ENCODE peak calls at places on chromosomes 12 and 14, in six cellular contexts. One of them, this sample, is unnamed.

GRCh38 chr14:67738740-67739504 is 37.2 kb downstream of the RDH12 start:
- DNase-seq in H9: no peak
- DNase-seq in IMR-90: peak
- DNase-seq in neuronal stem cell: no peak
- DNase-seq in H1: no peak
- DNase-seq in trophoblast cell: peak
- DNase-seq in this sample: peak

GRCh38 chr12:106709068-106709511 is 65.4 kb upstream of the RIC8B start:
- DNase-seq in H9: no peak
- DNase-seq in IMR-90: no peak
- DNase-seq in neuronal stem cell: no peak
- DNase-seq in H1: no peak
- DNase-seq in trophoblast cell: no peak
- DNase-seq in this sample: no peak

GRCh38 chr14:28361486-28361885 is 405.1 kb upstream of the FOXG1 start:
- DNase-seq in H9: no peak
- DNase-seq in IMR-90: no peak
- DNase-seq in neuronal stem cell: no peak
- DNase-seq in H1: no peak
- DNase-seq in trophoblast cell: no peak
- DNase-seq in this sample: no peak

GRCh38 chr14:35940291-35940690 is 114.2 kb downstream of the BRMS1L start:
- DNase-seq in H9: no peak
- DNase-seq in IMR-90: no peak
- DNase-seq in neuronal stem cell: no peak
- DNase-seq in H1: no peak
- DNase-seq in trophoblast cell: no peak
- DNase-seq in this sample: peak

GRCh38 chr12:124498870-124499753 is 68.3 kb downstream of the NCOR2 start:
- DNase-seq in H9: no peak
- DNase-seq in IMR-90: peak
- DNase-seq in neuronal stem cell: no peak
- DNase-seq in H1: no peak
- DNase-seq in trophoblast cell: no peak
- DNase-seq in this sample: no peak

GRCh38 chr14:100616854-100617714 is 29.9 kb upstream of the BEGAIN start:
- DNase-seq in H9: no peak
- DNase-seq in IMR-90: no peak
- DNase-seq in neuronal stem cell: no peak
- DNase-seq in H1: no peak
- DNase-seq in trophoblast cell: no peak
- DNase-seq in this sample: no peak

GRCh38 chr12:83802011-83802410 is 1110.6 kb downstream of the SLC6A15 start:
- DNase-seq in H9: no peak
- DNase-seq in IMR-90: no peak
- DNase-seq in neuronal stem cell: no peak
- DNase-seq in H1: no peak
- DNase-seq in trophoblast cell: no peak
- DNase-seq in this sample: no peak

GRCh38 chr14:92728781-92729364 is 19.6 kb downstream of the LGMN start:
- DNase-seq in H9: no peak
- DNase-seq in IMR-90: peak
- DNase-seq in neuronal stem cell: no peak
- DNase-seq in H1: no peak
- DNase-seq in trophoblast cell: peak
- DNase-seq in this sample: no peak

GRCh38 chr14:52950898-52951729 is at the start of gene FERMT2:
- DNase-seq in H9: peak
- DNase-seq in IMR-90: peak
- DNase-seq in neuronal stem cell: peak
- DNase-seq in H1: no peak
- DNase-seq in trophoblast cell: peak
- DNase-seq in this sample: peak

GRCh38 chr14:104115691-104116543 is 22.5 kb upstream of the KIF26A start:
- DNase-seq in H9: peak
- DNase-seq in IMR-90: no peak
- DNase-seq in neuronal stem cell: no peak
- DNase-seq in H1: no peak
- DNase-seq in trophoblast cell: peak
- DNase-seq in this sample: no peak

GRCh38 chr14:67444395-67444794 is 32.4 kb upstream of the PLEK2 start:
- DNase-seq in H9: no peak
- DNase-seq in IMR-90: no peak
- DNase-seq in neuronal stem cell: no peak
- DNase-seq in H1: no peak
- DNase-seq in trophoblast cell: no peak
- DNase-seq in this sample: no peak

GRCh38 chr14:105760691-105761344 is 234.4 kb downstream of the TMEM121 start:
- DNase-seq in H9: no peak
- DNase-seq in IMR-90: no peak
- DNase-seq in neuronal stem cell: no peak
- DNase-seq in H1: no peak
- DNase-seq in trophoblast cell: no peak
- DNase-seq in this sample: no peak

GRCh38 chr12:106136263-106136662 is 2.5 kb downstream of the NUAK1 start:
- DNase-seq in H9: peak
- DNase-seq in IMR-90: peak
- DNase-seq in neuronal stem cell: peak
- DNase-seq in H1: peak
- DNase-seq in trophoblast cell: peak
- DNase-seq in this sample: peak

GRCh38 chr14:99026471-99026870 is 245.5 kb downstream of the BCL11B start:
- DNase-seq in H9: no peak
- DNase-seq in IMR-90: no peak
- DNase-seq in neuronal stem cell: no peak
- DNase-seq in H1: no peak
- DNase-seq in trophoblast cell: no peak
- DNase-seq in this sample: no peak

GRCh38 chr12:50246873-50247612 is 36.3 kb downstream of the LIMA1 start:
- DNase-seq in H9: no peak
- DNase-seq in IMR-90: peak
- DNase-seq in neuronal stem cell: no peak
- DNase-seq in H1: no peak
- DNase-seq in trophoblast cell: peak
- DNase-seq in this sample: peak

GRCh38 chr12:96108321-96108720 is 72.9 kb upstream of the LTA4H start:
- DNase-seq in H9: peak
- DNase-seq in IMR-90: no peak
- DNase-seq in neuronal stem cell: no peak
- DNase-seq in H1: no peak
- DNase-seq in trophoblast cell: no peak
- DNase-seq in this sample: no peak

GRCh38 chr12:48961801-48962200 is 4.5 kb upstream of the ARF3 start:
- DNase-seq in H9: no peak
- DNase-seq in IMR-90: no peak
- DNase-seq in neuronal stem cell: no peak
- DNase-seq in H1: no peak
- DNase-seq in trophoblast cell: no peak
- DNase-seq in this sample: no peak

GRCh38 chr12:5807538-5808219 is 137.4 kb downstream of the ANO2 start:
- DNase-seq in H9: no peak
- DNase-seq in IMR-90: peak
- DNase-seq in neuronal stem cell: no peak
- DNase-seq in H1: no peak
- DNase-seq in trophoblast cell: no peak
- DNase-seq in this sample: peak

GRCh38 chr12:88923631-88924030 is 343.4 kb upstream of the KITLG start:
- DNase-seq in H9: no peak
- DNase-seq in IMR-90: no peak
- DNase-seq in neuronal stem cell: no peak
- DNase-seq in H1: no peak
- DNase-seq in trophoblast cell: no peak
- DNase-seq in this sample: no peak

GRCh38 chr14:88258026-88258425 is 65.0 kb downstream of the KCNK10 start:
- DNase-seq in H9: no peak
- DNase-seq in IMR-90: no peak
- DNase-seq in neuronal stem cell: no peak
- DNase-seq in H1: no peak
- DNase-seq in trophoblast cell: no peak
- DNase-seq in this sample: no peak

GRCh38 chr14:59576332-59577294 is at the start of gene CCDC175:
- DNase-seq in H9: peak
- DNase-seq in IMR-90: peak
- DNase-seq in neuronal stem cell: peak
- DNase-seq in H1: peak
- DNase-seq in trophoblast cell: peak
- DNase-seq in this sample: peak

GRCh38 chr12:127539499-127539898 is 727.5 kb upstream of the TMEM132C start:
- DNase-seq in H9: peak
- DNase-seq in IMR-90: no peak
- DNase-seq in neuronal stem cell: no peak
- DNase-seq in H1: no peak
- DNase-seq in trophoblast cell: no peak
- DNase-seq in this sample: no peak

DNA sequence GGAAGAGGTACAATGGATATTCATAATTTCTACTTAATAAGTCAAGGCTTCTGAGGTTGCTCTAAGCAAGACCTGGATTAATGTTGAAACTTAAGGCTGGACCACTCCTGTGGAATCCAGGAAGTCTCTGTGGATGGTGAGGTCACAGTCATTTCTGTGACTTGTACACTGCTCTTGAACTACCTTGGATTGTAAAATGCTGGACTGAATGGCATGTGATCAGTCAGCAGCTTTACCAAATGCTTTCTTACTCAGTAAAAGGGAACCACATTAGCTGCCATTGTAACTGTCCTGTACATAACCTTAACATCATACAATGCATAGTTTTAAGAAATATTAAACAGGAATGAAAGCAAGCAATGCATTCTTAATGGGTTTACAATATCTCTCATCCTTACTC is 182.9 kb downstream of the NOVA1 start:
- DNase-seq in H9: no peak
- DNase-seq in IMR-90: no peak
- DNase-seq in neuronal stem cell: no peak
- DNase-seq in H1: no peak
- DNase-seq in trophoblast cell: no peak
- DNase-seq in this sample: no peak
- H2BK120ac ChIP-seq in H9: no peak
- H2BK120ac ChIP-seq in IMR-90: no peak
- H2BK120ac ChIP-seq in neuronal stem cell: no peak
- H2BK120ac ChIP-seq in H1: no peak
- H2BK120ac ChIP-seq in trophoblast cell: no peak
- H2BK120ac ChIP-seq in this sample: no peak

GRCh38 chr12:120115692-120116442 is 686 bp downstream of the RAB35 start:
- DNase-seq in H9: peak
- DNase-seq in IMR-90: peak
- DNase-seq in neuronal stem cell: no peak
- DNase-seq in H1: no peak
- DNase-seq in trophoblast cell: peak
- DNase-seq in this sample: peak
- H2AFZ ChIP-seq in H9: no peak
- H2AFZ ChIP-seq in IMR-90: peak
- H2AFZ ChIP-seq in neuronal stem cell: peak
- H2AFZ ChIP-seq in H1: no peak
- H2AFZ ChIP-seq in trophoblast cell: peak
- H2AFZ ChIP-seq in this sample: no peak

GRCh38 chr12:51388826-51389225 is 2.4 kb downstream of the GALNT6 start:
- DNase-seq in H9: no peak
- DNase-seq in IMR-90: no peak
- DNase-seq in neuronal stem cell: no peak
- DNase-seq in H1: no peak
- DNase-seq in trophoblast cell: no peak
- DNase-seq in this sample: peak

GRCh38 chr12:51389302-51389999 is 1.8 kb downstream of the GALNT6 start:
- DNase-seq in H9: no peak
- DNase-seq in IMR-90: peak
- DNase-seq in neuronal stem cell: no peak
- DNase-seq in H1: no peak
- DNase-seq in trophoblast cell: peak
- DNase-seq in this sample: peak

GRCh38 chr12:51392556-51393237 is 1.5 kb upstream of the GALNT6 start:
- DNase-seq in H9: peak
- DNase-seq in IMR-90: no peak
- DNase-seq in neuronal stem cell: peak
- DNase-seq in H1: no peak
- DNase-seq in trophoblast cell: peak
- DNase-seq in this sample: peak

GRCh38 chr12:51390457-51391046 is 654 bp downstream of the GALNT6 start:
- DNase-seq in H9: no peak
- DNase-seq in IMR-90: no peak
- DNase-seq in neuronal stem cell: no peak
- DNase-seq in H1: no peak
- DNase-seq in trophoblast cell: peak
- DNase-seq in this sample: no peak

DNA sequence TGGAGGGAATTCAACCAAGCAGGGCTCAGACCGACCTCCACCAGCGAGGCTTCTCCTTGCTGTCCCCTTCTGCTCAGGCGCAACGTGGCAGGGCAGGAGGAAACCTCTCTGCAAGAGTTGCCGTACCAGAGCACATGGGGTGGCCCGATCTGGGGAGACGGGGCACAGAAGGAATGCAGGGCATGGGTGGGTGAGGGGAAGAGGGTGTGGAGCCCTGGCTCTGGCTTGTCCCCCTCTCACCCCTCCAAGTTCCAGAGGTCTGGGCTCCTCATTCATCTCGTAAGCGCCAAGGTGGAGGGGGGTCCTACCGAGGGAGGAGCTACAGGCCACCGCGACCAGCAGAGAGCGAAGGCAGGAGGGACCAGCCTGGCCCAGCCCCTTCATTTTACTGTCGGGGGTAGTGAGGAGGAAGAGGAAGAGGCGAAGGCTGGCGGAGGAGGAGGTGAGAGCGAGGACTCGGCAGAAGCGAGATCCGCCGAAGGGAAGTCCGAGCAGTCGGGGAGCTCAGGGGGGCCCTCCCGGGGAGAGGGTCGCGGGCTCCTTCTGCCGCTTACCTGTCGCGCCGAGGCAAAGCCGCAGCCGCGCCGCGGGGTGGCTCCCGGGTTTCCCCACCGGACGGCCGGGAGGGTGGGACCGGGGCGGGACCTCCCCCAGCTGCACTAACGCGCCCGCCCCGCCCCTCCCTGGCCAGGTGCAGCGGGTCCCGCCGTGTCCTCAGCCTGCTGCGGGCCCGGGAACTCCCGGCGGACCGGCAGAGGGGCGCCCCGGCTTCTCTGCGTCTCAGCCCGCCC is at the start of gene GALNT6:
- DNase-seq in H9: peak
- DNase-seq in IMR-90: no peak
- DNase-seq in neuronal stem cell: peak
- DNase-seq in H1: peak
- DNase-seq in trophoblast cell: peak
- DNase-seq in this sample: peak
- H2BK120ac ChIP-seq in H9: no peak
- H2BK120ac ChIP-seq in IMR-90: peak
- H2BK120ac ChIP-seq in neuronal stem cell: no peak
- H2BK120ac ChIP-seq in H1: no peak
- H2BK120ac ChIP-seq in trophoblast cell: peak
- H2BK120ac ChIP-seq in this sample: peak

GRCh38 chr12:27766587-27766986 is 13.4 kb upstream of the KLHL42 start:
- DNase-seq in H9: no peak
- DNase-seq in IMR-90: no peak
- DNase-seq in neuronal stem cell: no peak
- DNase-seq in H1: no peak
- DNase-seq in trophoblast cell: no peak
- DNase-seq in this sample: no peak

DNA sequence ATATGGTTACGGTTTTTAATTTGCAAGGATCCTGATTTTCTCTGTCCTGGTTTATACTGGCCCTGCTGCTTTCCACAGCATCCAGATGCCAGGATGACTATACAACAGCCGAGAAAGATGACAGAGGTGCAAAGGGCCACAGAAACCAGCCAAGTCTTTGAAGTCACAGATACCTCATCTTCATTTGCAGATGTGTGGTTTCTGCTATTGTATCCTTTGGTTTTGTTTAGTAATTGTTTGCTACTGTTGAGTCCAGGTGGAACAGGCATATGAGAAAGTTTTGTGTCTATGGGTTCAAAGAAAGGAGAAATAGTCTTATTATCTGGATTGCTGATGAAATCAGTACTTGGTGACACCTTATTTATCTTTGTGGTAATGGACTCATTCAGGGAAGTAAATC is 17.3 kb upstream of the KLHL42 start:
- DNase-seq in H9: no peak
- DNase-seq in IMR-90: no peak
- DNase-seq in neuronal stem cell: no peak
- DNase-seq in H1: no peak
- DNase-seq in trophoblast cell: no peak
- DNase-seq in this sample: no peak
- H2AFZ ChIP-seq in H9: no peak
- H2AFZ ChIP-seq in IMR-90: no peak
- H2AFZ ChIP-seq in neuronal stem cell: no peak
- H2AFZ ChIP-seq in H1: no peak
- H2AFZ ChIP-seq in trophoblast cell: no peak
- H2AFZ ChIP-seq in this sample: no peak

This sample was measured in mesenchymal stem cell.